ENCODE peak calls at places on chromosome 14, in six cellular contexts. Z is left cardiac atrium; W is A549; D is renal cortical epithelial cell; F is activated naive CD4-positive, alpha-beta T cell; U is H7. S is an unnamed sample.
A peak's percentile ranks its signal among the peaks of the same experiment; 100 is the strongest.

GRCh38 chr14:37253905-37254304 is 56.2 kb downstream of the MIPOL1 start:
- DNase-seq in Z (peak; percentile 31), F (no peak), D (peak; percentile 33), U (no peak), W (no peak), S (peak; percentile 55)

GRCh38 chr14:55129428-55130193 is 559 bp downstream of the LGALS3 start:
- DNase-seq in D (peak; percentile 37), Z (peak; percentile 78), F (no peak), U (peak; percentile 86), W (peak; percentile 82), S (peak; percentile 71)

GRCh38 chr14:106843951-106844483 is 1317.6 kb downstream of the TMEM121 start:
- DNase-seq in U (no peak), W (peak; percentile 23), D (peak; percentile 47), Z (no peak), F (no peak), S (no peak)

GRCh38 chr14:106518054-106518943 is 991.9 kb downstream of the TMEM121 start:
- DNase-seq in D (no peak), W (no peak), U (no peak), F (peak; percentile 76), Z (peak; percentile 56), S (no peak)

GRCh38 chr14:75053396-75054289 is 2.4 kb upstream of the MLH3 start:
- DNase-seq in W (no peak), F (no peak), U (no peak), Z (no peak), D (no peak), S (peak; percentile 75)

GRCh38 chr14:98959410-98959809 is 312.6 kb downstream of the BCL11B start:
- DNase-seq in F (no peak), U (peak; percentile 8), D (no peak), W (no peak), Z (no peak), S (no peak)

GRCh38 chr14:104644656-104645055 is 40.1 kb upstream of the TMEM179 start:
- DNase-seq in U (no peak), Z (no peak), F (no peak), W (no peak), D (no peak), S (no peak)

GRCh38 chr14:22002860-22003284 is 329.3 kb upstream of the OR4E1 start:
- DNase-seq in W (no peak), D (no peak), U (peak; percentile 46), Z (peak; percentile 32), F (peak; percentile 27), S (no peak)